ENCODE peak calls at places on chromosomes 2 and 18, in four cellular contexts. R is AG08396, W is T-cell, L is BJ. V is an unnamed sample.

GRCh38 chr2:1929962-1930361 is 185.6 kb upstream of the PXDN start:
- DNase-seq in R (no peak), W (no peak), L (no peak), V (no peak)

GRCh38 chr2:26245231-26245732 is 543 bp downstream of the HADHB start:
- DNase-seq in R (peak; percentile 13), W (peak; percentile 34), L (no peak), V (no peak)

GRCh38 chr2:16059393-16060016 is 119.2 kb downstream of the MYCN start:
- DNase-seq in R (no peak), W (no peak), L (no peak), V (no peak)

GRCh38 chr2:58930541-58930940 is 689.4 kb upstream of the FANCL start:
- DNase-seq in R (no peak), W (no peak), L (no peak), V (no peak)

GRCh38 chr2:54512663-54513363 is 56.7 kb downstream of the SPTBN1 start:
- DNase-seq in R (no peak), W (no peak), L (no peak), V (no peak)

GRCh38 chr18:12422936-12423335 is 15.2 kb downstream of the PRELID3A start:
- DNase-seq in R (no peak), W (no peak), L (no peak), V (no peak)

GRCh38 chr2:65402780-65403528 is 29.4 kb downstream of the SPRED2 start:
- DNase-seq in R (no peak), W (no peak), L (no peak), V (no peak)

GRCh38 chr2:191391171-191391570 is 146.0 kb downstream of the MYO1B start:
- DNase-seq in R (no peak), W (no peak), L (no peak), V (no peak)

GRCh38 chr2:223943135-223943534 is 2.0 kb downstream of the WDFY1 start:
- DNase-seq in R (no peak), W (no peak), L (no peak), V (no peak)

GRCh38 chr2:9653485-9654271 is 22.9 kb upstream of the YWHAQ start:
- DNase-seq in R (no peak), W (no peak), L (no peak), V (no peak)

GRCh38 chr2:135651717-135652116 is 89.9 kb upstream of the UBXN4 start:
- DNase-seq in R (no peak), W (no peak), L (no peak), V (no peak)

GRCh38 chr18:24840640-24841039 is 380.2 kb downstream of the HRH4 start:
- DNase-seq in R (no peak), W (no peak), L (no peak), V (no peak)

GRCh38 chr2:62974999-62975398 is 75.6 kb upstream of the OTX1 start:
- DNase-seq in R (no peak), W (no peak), L (no peak), V (no peak)

GRCh38 chr2:127537644-127538043 is 2.2 kb downstream of the MYO7B start:
- DNase-seq in R (no peak), W (no peak), L (no peak), V (no peak)

GRCh38 chr2:171056307-171056706 is 104.4 kb downstream of the TLK1 start:
- DNase-seq in R (no peak), W (no peak), L (peak; percentile 15), V (no peak)

GRCh38 chr2:120448961-120449421 is 103.1 kb downstream of the INHBB start:
- DNase-seq in R (no peak), W (no peak), L (no peak), V (no peak)

GRCh38 chr2:218125626-218126080 is at the start of gene CXCR2:
- DNase-seq in R (no peak), W (no peak), L (no peak), V (no peak)

GRCh38 chr18:49249523-49249922 is 210.9 kb downstream of the DYM start:
- DNase-seq in R (peak; percentile 43), W (no peak), L (peak; percentile 54), V (no peak)

GRCh38 chr2:188937228-188938220 is 36.6 kb upstream of the COL3A1 start:
- DNase-seq in R (peak; percentile 15), W (no peak), L (peak; percentile 13), V (no peak)

GRCh38 chr18:38420611-38421010 is 855.0 kb upstream of the CELF4 start:
- DNase-seq in R (no peak), W (no peak), L (no peak), V (no peak)

GRCh38 chr2:199025146-199025545 is 432.6 kb downstream of the SATB2 start:
- DNase-seq in R (no peak), W (no peak), L (no peak), V (no peak)

V was measured in Panc1.